ENCODE peak calls at places on chromosomes 12 and 14, in five cellular contexts. D, C, L, V and B are unnamed samples.

GRCh38 chr14:55899531-55899930 is 218.7 kb upstream of the PELI2 start:
- DNase-seq in D (no peak), C (no peak), L (no peak), V (no peak), B (no peak)

GRCh38 chr14:33851366-33851765 is 99.5 kb downstream of the EGLN3 start:
- DNase-seq in D (no peak), C (no peak), L (no peak), V (no peak), B (no peak)

GRCh38 chr12:77742631-77743030 is 88.1 kb upstream of the NAV3 start:
- DNase-seq in D (no peak), C (no peak), L (no peak), V (no peak), B (peak; percentile 96)

GRCh38 chr12:77324763-77325468 is 259.5 kb upstream of the E2F7 start:
- DNase-seq in D (peak; percentile 89), C (peak; percentile 56), L (peak; percentile 72), V (no peak), B (no peak)

GRCh38 chr12:89369166-89369565 is 16.9 kb upstream of the DUSP6 start:
- DNase-seq in D (no peak), C (no peak), L (no peak), V (no peak), B (no peak)

GRCh38 chr12:49893753-49894752 is 9.6 kb downstream of the FAIM2 start:
- DNase-seq in D (no peak), C (no peak), L (no peak), V (no peak), B (peak; percentile 63)

GRCh38 chr14:61953602-61954001 is 191.4 kb downstream of the SNAPC1 start:
- DNase-seq in D (no peak), C (no peak), L (no peak), V (no peak), B (no peak)

GRCh38 chr12:122085006-122085405 is 6.5 kb downstream of the MLXIP start:
- DNase-seq in D (no peak), C (no peak), L (no peak), V (no peak), B (no peak)

GRCh38 chr14:77707355-77707723 is 484 bp downstream of the ALKBH1 start:
- DNase-seq in D (no peak), C (no peak), L (no peak), V (no peak), B (peak; percentile 26)
- TF ChIP-seq CTCF in D (peak; percentile 43), C (no peak), L (peak; percentile 50), V (no peak), B (peak; percentile 47)

GRCh38 chr14:76742961-76743360 is 18.3 kb upstream of the VASH1 start:
- DNase-seq in D (no peak), C (no peak), L (no peak), V (no peak), B (no peak)

GRCh38 chr14:76742185-76742584 is 19.1 kb upstream of the VASH1 start:
- DNase-seq in D (no peak), C (no peak), L (no peak), V (no peak), B (no peak)

DNA sequence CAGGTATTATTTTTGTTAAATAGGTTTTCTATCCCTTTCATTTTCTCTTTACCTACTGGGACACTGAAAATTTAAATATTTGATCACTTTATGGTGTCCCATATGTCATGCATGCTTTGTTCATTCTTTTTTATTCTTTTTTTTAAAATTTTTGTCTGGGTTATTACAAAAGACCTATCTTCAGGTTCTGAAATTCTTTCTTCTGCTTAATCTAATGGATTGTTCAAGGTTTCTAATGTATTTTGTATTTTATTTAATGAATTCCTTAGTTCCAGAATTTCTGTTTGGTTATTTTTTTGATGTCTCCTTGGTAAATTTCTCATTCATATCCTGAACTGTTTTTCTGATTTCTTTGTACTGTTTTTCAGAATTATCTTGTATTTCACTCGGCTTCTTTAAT is 20.2 kb upstream of the VASH1 start:
- DNase-seq in D (no peak), C (no peak), L (no peak), V (no peak), B (no peak)
- TF ChIP-seq CTCF in D (no peak), C (no peak), L (no peak), V (no peak), B (no peak)

GRCh38 chr12:109679716-109680520 is 33.7 kb upstream of the FAM222A start:
- DNase-seq in D (no peak), C (no peak), L (no peak), V (no peak), B (no peak)

GRCh38 chr12:109683316-109683715 is 30.3 kb upstream of the FAM222A start:
- DNase-seq in D (no peak), C (no peak), L (no peak), V (no peak), B (no peak)

GRCh38 chr12:109680521-109681030 is 33.0 kb upstream of the FAM222A start:
- DNase-seq in D (no peak), C (no peak), L (no peak), V (no peak), B (peak; percentile 74)

GRCh38 chr12:109681986-109682707 is 31.5 kb upstream of the FAM222A start:
- DNase-seq in D (no peak), C (no peak), L (no peak), V (no peak), B (peak; percentile 77)

DNA sequence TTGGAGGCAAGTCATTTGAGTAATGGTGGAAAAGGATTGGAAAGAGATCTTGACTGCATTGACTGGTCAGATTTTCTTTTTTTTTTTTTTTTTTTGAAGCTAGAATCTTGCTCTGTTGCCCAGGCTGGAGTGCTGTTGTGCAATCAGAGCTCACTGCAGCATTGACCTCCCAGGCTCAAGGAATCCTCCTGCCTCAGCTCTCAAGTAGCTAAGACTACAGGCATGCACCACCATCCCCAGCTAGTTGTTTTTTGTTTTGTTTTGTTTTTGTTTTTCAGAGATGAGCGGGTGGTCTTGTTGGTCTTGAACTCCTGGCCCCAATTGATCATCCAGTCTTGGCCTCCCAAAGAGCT is 30.9 kb upstream of the FAM222A start:
- DNase-seq in D (no peak), C (no peak), L (no peak), V (no peak), B (no peak)
- TF ChIP-seq CTCF in D (no peak), C (no peak), L (no peak), V (no peak), B (no peak)

DNA sequence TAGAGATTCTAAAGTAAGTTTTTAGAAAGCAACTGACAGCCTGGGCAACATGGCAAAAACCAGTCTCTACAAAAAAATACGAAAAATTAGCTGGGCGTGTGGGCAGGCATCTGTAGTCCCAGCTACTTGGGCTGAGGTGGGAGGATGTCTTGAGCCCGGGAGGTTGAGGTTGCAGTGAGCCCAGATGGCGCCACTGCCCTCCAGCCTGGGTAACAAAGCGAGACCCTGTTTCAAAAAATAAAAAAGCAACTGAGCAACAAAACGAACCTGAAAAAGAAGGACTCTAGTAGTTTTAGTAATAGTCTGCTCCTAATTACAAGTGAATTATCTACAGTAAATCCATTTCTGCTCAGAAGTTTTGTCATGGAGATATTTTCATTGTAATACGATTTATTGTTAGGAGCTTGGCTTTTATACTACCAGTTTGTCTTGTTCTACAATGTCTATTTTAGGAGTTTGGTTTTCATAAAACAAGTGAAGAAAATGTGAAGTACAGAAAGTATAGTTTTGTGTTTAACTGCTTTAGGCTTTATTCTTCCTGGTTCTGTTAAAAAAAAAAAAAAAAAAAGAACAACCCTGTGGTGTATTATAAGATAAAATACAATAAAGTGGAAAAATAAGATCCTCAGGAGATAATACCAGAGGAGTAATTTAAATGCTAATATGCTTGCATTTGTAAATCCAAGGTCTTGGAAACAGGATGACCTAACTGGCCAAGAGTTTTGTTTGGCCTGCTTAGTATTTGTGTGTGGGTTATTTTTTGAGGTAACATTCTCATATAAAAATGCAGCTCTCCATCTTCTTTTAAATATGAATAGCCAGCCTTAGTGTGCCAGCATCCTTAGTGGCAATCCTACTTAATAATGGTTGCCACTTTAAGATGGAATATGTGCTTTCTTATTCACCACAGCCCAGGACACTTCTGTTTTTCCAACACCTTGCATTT is 2.8 kb downstream of the TMX1 start:
- DNase-seq in D (no peak), C (no peak), L (no peak), V (no peak), B (no peak)
- TF ChIP-seq CTCF in D (no peak), C (no peak), L (no peak), V (no peak), B (no peak)

GRCh38 chr12:46944104-46944503 is 118.3 kb upstream of the SLC38A4 start:
- DNase-seq in D (peak; percentile 24), C (no peak), L (no peak), V (no peak), B (peak; percentile 23)
- TF ChIP-seq CTCF in D (peak; percentile 49), C (peak; percentile 36), L (peak; percentile 50), V (no peak), B (peak; percentile 38)